ENCODE peak calls at places on chromosomes 6 and 20, in four cellular contexts. Z is transverse colon, I is ovary, M is sigmoid colon. B is an unnamed sample. For H3K27me3, the result is how much of the 10 kb centered on the place peaks cover.

GRCh38 chr6:169420912-169421543 is 167.4 kb upstream of the THBS2 start:
- DNase-seq in Z (peak), I (no peak), M (no peak), B (peak)

GRCh38 chr6:42929928-42930360 is 664 bp downstream of the CNPY3 start:
- DNase-seq in Z (peak), I (no peak), M (peak), B (peak)

GRCh38 chr6:136309171-136309570 is 19.5 kb upstream of the BCLAF1 start:
- DNase-seq in Z (no peak), I (no peak), M (no peak), B (no peak)

GRCh38 chr6:47160702-47161101 is 118.6 kb upstream of the ADGRF1 start:
- DNase-seq in Z (no peak), I (no peak), M (no peak), B (no peak)

GRCh38 chr6:84867521-84867920 is 103.1 kb upstream of the TBX18 start:
- DNase-seq in Z (no peak), I (no peak), M (no peak), B (no peak)

GRCh38 chr20:48648482-48649051 is 179.2 kb downstream of the PREX1 start:
- DNase-seq in Z (peak), I (no peak), M (no peak), B (no peak)

GRCh38 chr6:43798688-43799444 is 28.9 kb downstream of the VEGFA start:
- DNase-seq in Z (peak), I (no peak), M (no peak), B (peak)

GRCh38 chr20:58127731-58128130 is 100.7 kb downstream of the ANKRD60 start:
- DNase-seq in Z (no peak), I (no peak), M (no peak), B (no peak)

GRCh38 chr6:3915076-3915791 is 66.1 kb downstream of the FAM50B start:
- DNase-seq in Z (no peak), I (no peak), M (no peak), B (no peak)

GRCh38 chr20:25483431-25484132 is 76.1 kb downstream of the GINS1 start:
- DNase-seq in Z (no peak), I (no peak), M (no peak), B (no peak)

GRCh38 chr6:24394777-24395437 is 7.8 kb upstream of the MRS2 start:
- DNase-seq in Z (no peak), I (no peak), M (no peak), B (no peak)

GRCh38 chr20:49270177-49270576 is 7.7 kb downstream of the ZNFX1 start:
- DNase-seq in Z (no peak), I (no peak), M (no peak), B (no peak)

GRCh38 chr6:89298680-89299450 is 16.2 kb downstream of the GABRR2 start:
- DNase-seq in Z (no peak), I (no peak), M (no peak), B (no peak)

GRCh38 chr6:139698526-139699182 is 324.2 kb upstream of the CITED2 start:
- DNase-seq in Z (peak), I (peak), M (peak), B (no peak)

GRCh38 chr6:139855741-139856206 is 481.3 kb upstream of the CITED2 start:
- DNase-seq in Z (no peak), I (no peak), M (no peak), B (no peak)

GRCh38 chr20:41287327-41287726 is 30.2 kb downstream of the ZHX3 start:
- DNase-seq in Z (no peak), I (no peak), M (no peak), B (no peak)

GRCh38 chr6:155495011-155495768 is 39.6 kb upstream of the NOX3 start:
- DNase-seq in Z (peak), I (peak), M (peak), B (no peak)

GRCh38 chr6:11769816-11770545 is 8.6 kb downstream of the ADTRP start:
- DNase-seq in Z (peak), I (no peak), M (no peak), B (no peak)

GRCh38 chr6:74577619-74578018 is 628.2 kb downstream of the COL12A1 start:
- DNase-seq in Z (no peak), I (no peak), M (no peak), B (no peak)

GRCh38 chr6:16486661-16487060 is 248.3 kb downstream of the GMPR start:
- DNase-seq in Z (no peak), I (no peak), M (no peak), B (no peak)

GRCh38 chr20:21714297-21715192 is 9.1 kb downstream of the PAX1 start:
- DNase-seq in Z (no peak), I (no peak), M (no peak), B (no peak)
- H3K4me3 ChIP-seq in Z (no peak), I (no peak), M (no peak), B (no peak)

DNA sequence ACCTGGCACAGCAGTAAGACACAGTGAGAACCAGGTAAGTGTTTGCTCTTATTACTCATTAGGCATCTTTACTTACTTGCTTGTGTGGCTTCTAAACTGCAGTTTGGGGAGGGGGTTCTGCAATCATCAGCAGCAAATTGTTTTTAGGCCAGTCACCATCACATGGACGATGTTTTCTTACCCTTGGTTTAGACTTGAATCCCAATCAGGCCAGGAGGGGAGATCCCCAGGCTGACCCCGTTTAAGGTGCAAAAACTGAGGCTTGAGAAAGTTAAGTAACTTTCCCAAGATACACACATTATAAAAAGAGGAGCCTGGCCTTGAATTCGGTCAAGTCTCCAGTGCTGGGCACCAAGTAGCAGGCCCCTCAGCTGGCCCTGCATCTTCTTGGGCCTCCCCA is 51.8 kb upstream of the SLC32A1 start:
- DNase-seq in Z (no peak), I (no peak), M (no peak), B (no peak)
- H3K27me3 ChIP-seq in Z (half or more), I (under half), M (under half), B (under half)

DNA sequence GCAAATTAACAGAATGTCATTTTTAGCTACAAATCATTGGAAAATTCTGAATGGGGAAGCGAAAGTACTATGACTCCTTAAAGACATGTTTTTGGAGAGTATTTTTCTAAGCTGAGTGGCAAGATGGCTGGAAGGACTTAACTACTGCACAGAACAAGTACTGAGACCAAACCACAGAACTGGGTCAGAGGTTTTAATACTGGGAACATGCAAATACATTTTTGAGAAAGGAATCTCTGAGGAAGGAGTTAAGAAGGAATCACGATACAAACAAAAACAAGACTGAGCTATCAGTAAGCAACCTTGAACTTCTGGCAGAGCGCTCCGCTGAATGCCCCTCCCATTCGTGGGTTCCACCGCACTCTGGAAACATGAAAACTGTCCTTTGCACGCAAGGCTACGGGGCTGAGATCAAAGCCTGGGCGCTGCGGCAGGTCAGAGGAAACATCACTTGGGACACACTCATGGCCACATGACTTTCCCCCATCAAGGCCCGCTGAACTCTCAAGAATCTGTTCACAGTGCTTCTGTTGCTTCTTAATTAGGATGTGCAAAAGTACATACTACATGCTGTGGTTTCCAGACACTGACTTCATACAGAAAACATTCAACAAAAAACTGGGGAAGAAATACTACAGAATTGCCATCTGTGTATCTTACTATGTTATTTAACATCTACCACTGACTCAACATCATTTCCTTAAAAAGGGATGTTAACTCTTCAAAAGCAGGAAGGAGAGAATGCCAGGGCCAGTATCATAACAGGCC is 27.8 kb downstream of the SLC23A2 start:
- DNase-seq in Z (peak), I (peak), M (peak), B (peak)
- TF ChIP-seq EP300 in Z (no peak), I (no peak), M (no peak), B (no peak)

DNA sequence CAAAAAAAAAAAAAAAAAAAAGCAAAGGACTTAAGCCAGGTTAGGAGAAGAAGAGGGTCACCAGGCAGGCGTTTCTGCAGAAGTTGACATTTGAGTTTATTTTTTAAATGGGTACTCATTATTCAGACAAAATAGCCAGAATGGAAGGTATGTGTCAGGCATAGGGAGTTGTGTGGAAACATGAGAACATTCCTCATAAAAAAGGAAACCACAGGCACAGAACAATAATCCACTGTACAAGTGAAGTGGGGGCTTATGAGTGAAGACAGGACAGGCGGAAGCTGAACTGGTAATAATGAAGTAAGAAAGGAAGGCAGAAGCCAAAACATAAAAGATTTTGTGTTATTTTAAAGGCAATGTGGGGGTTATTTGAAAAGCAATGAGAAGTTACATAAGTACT is 104.6 kb downstream of the EPB41L2 start:
- DNase-seq in Z (no peak), I (no peak), M (no peak), B (no peak)
- H3K4me3 ChIP-seq in Z (no peak), I (no peak), M (no peak), B (no peak)

GRCh38 chr6:20333870-20334269 is 67.8 kb upstream of the E2F3 start:
- DNase-seq in Z (no peak), I (no peak), M (no peak), B (no peak)

GRCh38 chr6:20331042-20331441 is 70.6 kb upstream of the E2F3 start:
- DNase-seq in Z (no peak), I (no peak), M (no peak), B (no peak)

GRCh38 chr6:20332441-20333006 is 69.2 kb upstream of the E2F3 start:
- DNase-seq in Z (no peak), I (no peak), M (no peak), B (no peak)

GRCh38 chr6:20334334-20334733 is 67.3 kb upstream of the E2F3 start:
- DNase-seq in Z (no peak), I (no peak), M (no peak), B (no peak)

GRCh38 chr6:20331625-20332024 is 70.1 kb upstream of the E2F3 start:
- DNase-seq in Z (no peak), I (no peak), M (no peak), B (no peak)
- H3K27me3 ChIP-seq in Z (under half), I (under half), M (under half), B (under half)

DNA sequence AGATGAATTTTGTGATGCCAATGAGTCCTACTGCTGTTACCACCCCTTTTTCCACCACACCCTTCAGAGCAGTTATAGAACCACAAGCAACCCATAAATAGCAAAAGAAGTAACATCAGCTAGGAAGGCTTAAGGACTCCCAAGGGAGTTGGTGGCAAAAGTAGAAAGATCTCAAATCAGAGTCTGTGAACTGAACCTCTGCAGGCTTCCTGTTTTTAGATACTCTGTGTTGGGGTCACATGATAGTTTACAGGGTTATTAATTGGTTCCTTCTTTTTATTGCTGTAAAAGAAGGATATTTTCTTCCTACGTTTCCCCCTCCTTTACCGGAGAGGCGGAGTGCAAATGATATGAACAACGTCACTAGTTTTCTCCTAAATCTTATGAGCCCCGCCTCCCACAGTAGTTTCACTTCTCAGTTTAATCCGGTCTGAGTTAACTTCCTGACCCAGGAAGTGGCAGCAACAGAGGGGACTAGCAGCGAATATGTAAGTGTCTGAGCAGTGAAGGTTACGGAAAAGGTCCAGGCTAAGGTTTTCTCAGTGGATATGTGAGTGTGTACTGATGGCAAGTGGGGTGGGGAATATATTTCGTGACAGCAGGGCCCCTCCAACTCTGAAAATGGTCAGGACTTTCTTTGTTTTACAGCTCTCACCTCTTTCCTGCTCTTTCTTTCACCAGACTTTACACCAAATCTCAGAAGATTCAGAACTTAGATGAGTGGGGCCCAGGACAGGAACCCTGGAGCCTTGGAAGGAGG is at the start of gene TRIM38:
- DNase-seq in Z (peak), I (peak), M (peak), B (peak)
- TF ChIP-seq EP300 in Z (no peak), I (no peak), M (no peak), B (no peak)

B was measured in stomach.